ENCODE peak calls at places on chromosomes 2 and 18, in five cellular contexts. J is ovary, X is upper lobe of right lung, E is endodermal cell, H is AG04450. Z is an unnamed sample. For H3K9me3, the result is how much of the 10 kb centered on the place peaks cover.

GRCh38 chr2:235493775-235494715 is at the start of gene AGAP1:
- DNase-seq in J (peak), E (peak), X (peak), H (peak), Z (peak)

GRCh38 chr2:39179974-39180960 is 59.4 kb upstream of the SOS1 start:
- DNase-seq in E (no peak), J (no peak), X (no peak), H (no peak), Z (no peak)

GRCh38 chr2:73268831-73269685 is 15.2 kb downstream of the FBXO41 start:
- DNase-seq in X (peak), E (peak), J (no peak), H (no peak), Z (no peak)

GRCh38 chr2:197517150-197517549 is 1.3 kb downstream of the MOB4 start:
- DNase-seq in J (no peak), H (no peak), X (no peak), E (no peak), Z (no peak)

GRCh38 chr18:26021061-26021754 is 69.2 kb downstream of the SS18 start:
- DNase-seq in J (no peak), H (no peak), X (no peak), E (no peak), Z (no peak)

GRCh38 chr2:227805578-227805977 is 8.1 kb upstream of the CCL20 start:
- DNase-seq in H (no peak), E (no peak), J (no peak), X (peak), Z (no peak)

GRCh38 chr2:187117483-187117882 is 268.5 kb upstream of the ZSWIM2 start:
- DNase-seq in E (peak), J (no peak), X (no peak), H (no peak), Z (no peak)

GRCh38 chr18:35592298-35592697 is 10.8 kb downstream of the GALNT1 start:
- DNase-seq in H (no peak), X (no peak), J (no peak), E (no peak), Z (no peak)

GRCh38 chr2:19119326-19120001 is 239.0 kb downstream of the OSR1 start:
- DNase-seq in E (no peak), X (no peak), H (no peak), J (no peak), Z (no peak)

GRCh38 chr18:8794133-8794986 is 89.0 kb downstream of the MTCL1 start:
- DNase-seq in E (no peak), J (no peak), H (no peak), X (no peak), Z (no peak)

GRCh38 chr18:13700153-13700552 is 26.2 kb downstream of the FAM210A start:
- DNase-seq in H (no peak), E (no peak), X (no peak), J (no peak), Z (no peak)
- H3K9me3 ChIP-seq in H (under half), E (half or more), X (under half), J (under half), Z (under half)

GRCh38 chr18:49647496-49648168 is 85.8 kb downstream of the LIPG start:
- DNase-seq in X (no peak), J (no peak), H (no peak), E (peak), Z (no peak)

GRCh38 chr18:49646864-49647263 is 85.0 kb downstream of the LIPG start:
- DNase-seq in X (no peak), J (no peak), H (no peak), E (peak), Z (no peak)

GRCh38 chr18:49650426-49650891 is 88.6 kb downstream of the LIPG start:
- DNase-seq in E (peak), H (no peak), J (no peak), X (no peak), Z (no peak)

GRCh38 chr18:49648326-49648725 is 86.5 kb downstream of the LIPG start:
- DNase-seq in J (no peak), X (no peak), E (peak), H (no peak), Z (no peak)

DNA sequence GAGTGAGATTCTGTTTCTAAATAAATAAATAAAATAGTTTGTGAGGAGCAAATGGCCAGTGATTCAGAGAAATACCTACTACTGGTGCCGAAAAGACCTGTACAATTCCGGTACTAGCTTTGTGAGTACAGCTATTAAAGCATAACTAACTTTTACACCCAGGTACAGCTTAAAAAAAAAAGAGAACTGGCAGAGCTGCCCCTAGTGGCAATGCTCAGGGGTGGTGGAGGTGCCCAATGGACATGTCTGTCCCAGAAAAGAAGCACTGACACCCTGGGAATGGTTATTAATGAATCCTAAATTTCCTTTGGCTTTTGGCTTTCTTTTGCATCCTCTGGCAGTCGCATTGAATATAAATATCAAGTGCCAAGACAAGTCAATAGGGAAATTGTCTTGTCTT is 87.0 kb downstream of the LIPG start:
- DNase-seq in X (no peak), H (no peak), J (no peak), E (peak), Z (no peak)
- TF ChIP-seq CTCF in X (no peak), H (no peak), J (no peak), E (peak), Z (no peak)

GRCh38 chr18:12288406-12288762 is 19.7 kb upstream of the TUBB6 start:
- DNase-seq in E (no peak), H (no peak), J (no peak), X (no peak), Z (no peak)
- H3K4me3 ChIP-seq in E (peak), H (peak), J (peak), X (peak), Z (peak)

GRCh38 chr2:210428415-210429179 is 48.0 kb downstream of the LANCL1 start:
- DNase-seq in X (no peak), J (no peak), E (no peak), H (no peak), Z (no peak)
- H3K9me3 ChIP-seq in X (under half), J (under half), E (half or more), H (under half), Z (under half)

DNA sequence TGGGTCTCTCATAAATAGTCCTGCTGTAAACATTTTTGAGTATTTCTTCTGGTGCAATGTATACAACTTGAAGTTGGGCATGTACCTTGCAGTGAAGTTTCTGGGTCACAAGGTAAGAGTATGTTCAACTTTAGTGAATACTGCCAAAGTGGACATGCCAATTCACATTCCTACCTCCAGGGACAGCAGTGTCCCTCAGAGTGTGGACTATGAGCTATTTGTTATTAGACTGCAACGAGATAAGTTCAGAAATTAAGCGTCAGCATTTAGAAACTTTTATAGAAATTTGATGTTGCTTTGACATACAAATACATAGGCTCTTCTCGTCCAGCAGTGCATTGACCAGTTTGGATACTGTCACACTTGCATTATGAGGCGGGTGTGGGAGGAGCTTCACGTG is 7.2 kb upstream of the ACKR3 start:
- DNase-seq in E (peak), X (no peak), J (no peak), H (no peak), Z (no peak)
- TF ChIP-seq CTCF in E (peak), X (peak), J (peak), H (peak), Z (peak)

GRCh38 chr2:9380702-9381628 is 42.4 kb downstream of the ITGB1BP1 start:
- DNase-seq in X (peak), E (peak), J (no peak), H (peak), Z (peak)
- H3K4me3 ChIP-seq in X (no peak), E (no peak), J (no peak), H (no peak), Z (no peak)